ENCODE peak calls at places on chromosomes 7 and 10, in nine cellular contexts. P, S, K, A, U, I, X, M and T are unnamed samples.

GRCh38 chr10:120426306-120426705 is 30.7 kb upstream of the PLPP4 start:
- DNase-seq in X (no peak), A (no peak), M (peak; percentile 84), I (no peak), S (no peak), U (no peak), P (peak; percentile 62), K (peak; percentile 66), T (no peak)

GRCh38 chr7:133091943-133092464 is 10.1 kb upstream of the CHCHD3 start:
- DNase-seq in P (no peak), U (no peak), M (no peak), X (no peak), A (no peak), S (no peak), I (no peak), K (no peak), T (no peak)

GRCh38 chr10:29199344-29199743 is 89.5 kb upstream of the LYZL1 start:
- DNase-seq in U (no peak), P (no peak), X (no peak), M (no peak), A (no peak), S (no peak), I (no peak), K (no peak), T (no peak)

GRCh38 chr10:13382759-13383753 is 35.0 kb upstream of the SEPHS1 start:
- DNase-seq in X (no peak), A (peak; percentile 67), P (no peak), K (peak; percentile 13), S (peak; percentile 95), I (no peak), U (no peak), M (no peak), T (peak; percentile 72)

GRCh38 chr7:80330434-80330833 is 181.4 kb downstream of the GNAT3 start:
- DNase-seq in X (no peak), K (peak; percentile 63), A (no peak), S (no peak), M (peak; percentile 76), P (peak; percentile 65), I (no peak), U (no peak), T (no peak)

GRCh38 chr7:100353685-100354330 is 4.1 kb upstream of the PILRB start:
- DNase-seq in K (no peak), U (peak; percentile 47), X (no peak), M (no peak), P (no peak), S (no peak), A (no peak), I (no peak), T (no peak)

GRCh38 chr7:152574892-152575511 is 100.9 kb downstream of the XRCC2 start:
- DNase-seq in I (no peak), S (peak; percentile 16), P (no peak), K (no peak), U (no peak), A (no peak), X (no peak), M (no peak), T (peak; percentile 62)

GRCh38 chr7:36871863-36872262 is 147.6 kb upstream of the AOAH start:
- DNase-seq in I (no peak), S (no peak), U (no peak), X (peak; percentile 18), K (peak; percentile 1), M (no peak), P (no peak), A (peak; percentile 7), T (no peak)

GRCh38 chr7:44333971-44334733 is 8.8 kb upstream of the CAMK2B start:
- DNase-seq in X (peak; percentile 3), M (no peak), P (peak; percentile 42), A (no peak), K (no peak), U (no peak), I (no peak), S (no peak), T (no peak)